ENCODE peak calls at places on chromosomes 2 and 18, in seven cellular contexts. One of them, this sample, is unnamed.

GRCh38 chr18:28175930-28176673 is 828 bp downstream of the CDH2 start:
- DNase-seq in GM23248: peak; percentile 66
- DNase-seq in hypothalamus: peak; percentile 40
- DNase-seq in A172: peak; percentile 31
- DNase-seq in ELF-1: peak; percentile 86
- DNase-seq in tibial artery: no peak
- DNase-seq in activated T-cell treated with anti-CD3 and anti-CD28 coated beads, Interleukin-2, amount 50 U/mL, for 72 hours: no peak
- DNase-seq in this sample: no peak

GRCh38 chr2:30245364-30245763 is 14.0 kb downstream of the LBH start:
- DNase-seq in activated T-cell treated with anti-CD3 and anti-CD28 coated beads, Interleukin-2, amount 50 U/mL, for 72 hours: no peak
- DNase-seq in GM23248: no peak
- DNase-seq in A172: no peak
- DNase-seq in hypothalamus: no peak
- DNase-seq in tibial artery: no peak
- DNase-seq in ELF-1: no peak
- DNase-seq in this sample: no peak

GRCh38 chr18:58118510-58118909 is 74.5 kb downstream of the NEDD4L start:
- DNase-seq in hypothalamus: no peak
- DNase-seq in A172: no peak
- DNase-seq in GM23248: no peak
- DNase-seq in ELF-1: no peak
- DNase-seq in activated T-cell treated with anti-CD3 and anti-CD28 coated beads, Interleukin-2, amount 50 U/mL, for 72 hours: no peak
- DNase-seq in tibial artery: no peak
- DNase-seq in this sample: no peak

GRCh38 chr2:120794716-120795115 is 59.0 kb downstream of the GLI2 start:
- DNase-seq in A172: no peak
- DNase-seq in GM23248: peak; percentile 86
- DNase-seq in tibial artery: no peak
- DNase-seq in activated T-cell treated with anti-CD3 and anti-CD28 coated beads, Interleukin-2, amount 50 U/mL, for 72 hours: no peak
- DNase-seq in ELF-1: no peak
- DNase-seq in hypothalamus: no peak
- DNase-seq in this sample: no peak

GRCh38 chr18:4096501-4096900 is 358.6 kb downstream of the DLGAP1 start:
- DNase-seq in A172: no peak
- DNase-seq in ELF-1: no peak
- DNase-seq in activated T-cell treated with anti-CD3 and anti-CD28 coated beads, Interleukin-2, amount 50 U/mL, for 72 hours: no peak
- DNase-seq in tibial artery: no peak
- DNase-seq in GM23248: peak; percentile 68
- DNase-seq in hypothalamus: no peak
- DNase-seq in this sample: no peak

GRCh38 chr18:29181151-29181901 is 1004.4 kb upstream of the CDH2 start:
- DNase-seq in GM23248: peak; percentile 97
- DNase-seq in tibial artery: peak; percentile 34
- DNase-seq in A172: peak; percentile 85
- DNase-seq in hypothalamus: no peak
- DNase-seq in activated T-cell treated with anti-CD3 and anti-CD28 coated beads, Interleukin-2, amount 50 U/mL, for 72 hours: no peak
- DNase-seq in ELF-1: no peak
- DNase-seq in this sample: no peak

GRCh38 chr2:45168731-45169338 is 159.6 kb upstream of the SIX2 start:
- DNase-seq in ELF-1: peak; percentile 38
- DNase-seq in activated T-cell treated with anti-CD3 and anti-CD28 coated beads, Interleukin-2, amount 50 U/mL, for 72 hours: peak; percentile 24
- DNase-seq in tibial artery: no peak
- DNase-seq in A172: no peak
- DNase-seq in hypothalamus: no peak
- DNase-seq in GM23248: peak; percentile 46
- DNase-seq in this sample: no peak

GRCh38 chr2:11742702-11743530 is 3.5 kb upstream of the LPIN1 start:
- DNase-seq in A172: no peak
- DNase-seq in GM23248: no peak
- DNase-seq in tibial artery: no peak
- DNase-seq in ELF-1: peak; percentile 15
- DNase-seq in hypothalamus: no peak
- DNase-seq in activated T-cell treated with anti-CD3 and anti-CD28 coated beads, Interleukin-2, amount 50 U/mL, for 72 hours: no peak
- DNase-seq in this sample: no peak

GRCh38 chr2:233124449-233125080 is 64.4 kb downstream of the INPP5D start:
- DNase-seq in tibial artery: peak; percentile 26
- DNase-seq in A172: no peak
- DNase-seq in activated T-cell treated with anti-CD3 and anti-CD28 coated beads, Interleukin-2, amount 50 U/mL, for 72 hours: no peak
- DNase-seq in hypothalamus: no peak
- DNase-seq in ELF-1: peak; percentile 81
- DNase-seq in GM23248: no peak
- DNase-seq in this sample: no peak

GRCh38 chr2:65465857-65466256 is 33.5 kb upstream of the SPRED2 start:
- DNase-seq in activated T-cell treated with anti-CD3 and anti-CD28 coated beads, Interleukin-2, amount 50 U/mL, for 72 hours: no peak
- DNase-seq in ELF-1: peak; percentile 20
- DNase-seq in tibial artery: no peak
- DNase-seq in A172: no peak
- DNase-seq in GM23248: no peak
- DNase-seq in hypothalamus: no peak
- DNase-seq in this sample: no peak

GRCh38 chr2:98601532-98602132 is 6.7 kb downstream of the COA5 start:
- DNase-seq in tibial artery: no peak
- DNase-seq in activated T-cell treated with anti-CD3 and anti-CD28 coated beads, Interleukin-2, amount 50 U/mL, for 72 hours: peak; percentile 30
- DNase-seq in GM23248: peak; percentile 56
- DNase-seq in ELF-1: peak; percentile 56
- DNase-seq in A172: peak; percentile 55
- DNase-seq in hypothalamus: no peak
- DNase-seq in this sample: no peak

GRCh38 chr2:42523341-42523740 is 29.6 kb upstream of the KCNG3 start:
- DNase-seq in activated T-cell treated with anti-CD3 and anti-CD28 coated beads, Interleukin-2, amount 50 U/mL, for 72 hours: no peak
- DNase-seq in ELF-1: peak; percentile 62
- DNase-seq in A172: no peak
- DNase-seq in GM23248: no peak
- DNase-seq in hypothalamus: no peak
- DNase-seq in tibial artery: no peak
- DNase-seq in this sample: no peak

GRCh38 chr2:95056044-95056443 is 30.5 kb downstream of the MAL start:
- DNase-seq in activated T-cell treated with anti-CD3 and anti-CD28 coated beads, Interleukin-2, amount 50 U/mL, for 72 hours: no peak
- DNase-seq in GM23248: no peak
- DNase-seq in A172: no peak
- DNase-seq in ELF-1: no peak
- DNase-seq in tibial artery: no peak
- DNase-seq in hypothalamus: no peak
- DNase-seq in this sample: no peak

GRCh38 chr2:106073608-106074406 is 120.3 kb downstream of the UXS1 start:
- DNase-seq in hypothalamus: no peak
- DNase-seq in A172: no peak
- DNase-seq in tibial artery: no peak
- DNase-seq in GM23248: no peak
- DNase-seq in ELF-1: no peak
- DNase-seq in activated T-cell treated with anti-CD3 and anti-CD28 coated beads, Interleukin-2, amount 50 U/mL, for 72 hours: no peak
- DNase-seq in this sample: no peak

GRCh38 chr18:67425724-67426123 is 90.8 kb downstream of the DSEL start:
- DNase-seq in tibial artery: no peak
- DNase-seq in ELF-1: no peak
- DNase-seq in activated T-cell treated with anti-CD3 and anti-CD28 coated beads, Interleukin-2, amount 50 U/mL, for 72 hours: no peak
- DNase-seq in hypothalamus: no peak
- DNase-seq in GM23248: peak; percentile 96
- DNase-seq in A172: peak; percentile 34
- DNase-seq in this sample: no peak

GRCh38 chr2:85811850-85812735 is 58.3 kb downstream of the ATOH8 start:
- DNase-seq in tibial artery: no peak
- DNase-seq in activated T-cell treated with anti-CD3 and anti-CD28 coated beads, Interleukin-2, amount 50 U/mL, for 72 hours: no peak
- DNase-seq in hypothalamus: no peak
- DNase-seq in GM23248: no peak
- DNase-seq in ELF-1: no peak
- DNase-seq in A172: no peak
- DNase-seq in this sample: no peak

GRCh38 chr2:204280239-204280638 is 265.0 kb upstream of the PARD3B start:
- DNase-seq in hypothalamus: no peak
- DNase-seq in A172: no peak
- DNase-seq in tibial artery: no peak
- DNase-seq in GM23248: no peak
- DNase-seq in ELF-1: no peak
- DNase-seq in activated T-cell treated with anti-CD3 and anti-CD28 coated beads, Interleukin-2, amount 50 U/mL, for 72 hours: no peak
- DNase-seq in this sample: no peak

GRCh38 chr2:25374827-25375226 is 33.1 kb upstream of the DNMT3A start:
- DNase-seq in ELF-1: no peak
- DNase-seq in tibial artery: no peak
- DNase-seq in A172: no peak
- DNase-seq in hypothalamus: no peak
- DNase-seq in activated T-cell treated with anti-CD3 and anti-CD28 coated beads, Interleukin-2, amount 50 U/mL, for 72 hours: no peak
- DNase-seq in GM23248: no peak
- DNase-seq in this sample: no peak

GRCh38 chr18:111292-112014 is 46.9 kb upstream of the USP14 start:
- DNase-seq in tibial artery: peak; percentile 40
- DNase-seq in ELF-1: peak; percentile 68
- DNase-seq in A172: peak; percentile 44
- DNase-seq in GM23248: peak; percentile 78
- DNase-seq in hypothalamus: no peak
- DNase-seq in activated T-cell treated with anti-CD3 and anti-CD28 coated beads, Interleukin-2, amount 50 U/mL, for 72 hours: peak; percentile 79
- DNase-seq in this sample: peak; percentile 58

GRCh38 chr2:237680702-237681478 is 53.5 kb downstream of the LRRFIP1 start:
- DNase-seq in ELF-1: no peak
- DNase-seq in hypothalamus: no peak
- DNase-seq in activated T-cell treated with anti-CD3 and anti-CD28 coated beads, Interleukin-2, amount 50 U/mL, for 72 hours: no peak
- DNase-seq in A172: no peak
- DNase-seq in tibial artery: no peak
- DNase-seq in GM23248: no peak
- DNase-seq in this sample: no peak

GRCh38 chr2:143629344-143629743 is 500.1 kb downstream of the ARHGAP15 start:
- DNase-seq in GM23248: peak; percentile 45
- DNase-seq in ELF-1: no peak
- DNase-seq in hypothalamus: no peak
- DNase-seq in activated T-cell treated with anti-CD3 and anti-CD28 coated beads, Interleukin-2, amount 50 U/mL, for 72 hours: no peak
- DNase-seq in A172: peak; percentile 71
- DNase-seq in tibial artery: no peak
- DNase-seq in this sample: no peak